ENCODE peak calls at places on chromosomes 6 and 20, in eight cellular contexts. C is OCI-LY7, X is epithelial cell of esophagus, V is ovary, I is GM23338, Q is AG10803, W is colonic mucosa, J is adrenal gland. O is an unnamed sample.

GRCh38 chr6:24125980-24126379 is at the start of gene NRSN1:
- DNase-seq in J (peak), X (peak), C (no peak), V (no peak), W (peak), I (peak), Q (no peak), O (no peak)

GRCh38 chr20:12153616-12154015 is 235.9 kb downstream of the BTBD3 start:
- DNase-seq in J (no peak), X (no peak), Q (peak), W (no peak), V (no peak), I (no peak), C (no peak), O (peak)

GRCh38 chr20:14956026-14956425 is 618.6 kb upstream of the FLRT3 start:
- DNase-seq in V (no peak), J (no peak), W (no peak), X (no peak), C (no peak), I (no peak), Q (no peak), O (no peak)

GRCh38 chr6:163455553-163455952 is 41.0 kb downstream of the QKI start:
- DNase-seq in Q (peak), C (no peak), I (no peak), W (no peak), X (no peak), V (no peak), J (no peak), O (no peak)

GRCh38 chr20:23363257-23363649 is 1.3 kb downstream of the GZF1 start:
- DNase-seq in I (no peak), J (peak), Q (no peak), V (no peak), W (no peak), X (no peak), C (peak), O (no peak)

GRCh38 chr6:159979136-159979874 is 10.4 kb downstream of the IGF2R start:
- DNase-seq in Q (peak), X (peak), I (no peak), J (no peak), V (no peak), C (peak), W (peak), O (peak)

GRCh38 chr20:17542481-17542880 is 11.3 kb upstream of the BFSP1 start:
- DNase-seq in I (no peak), W (no peak), J (no peak), C (no peak), X (no peak), Q (no peak), V (no peak), O (no peak)

GRCh38 chr6:3032986-3033385 is 33.3 kb downstream of the NQO2 start:
- DNase-seq in Q (no peak), C (no peak), X (peak), W (peak), V (no peak), I (no peak), J (no peak), O (peak)

GRCh38 chr20:15196580-15197255 is 859.3 kb upstream of the FLRT3 start:
- DNase-seq in C (no peak), Q (no peak), J (no peak), V (no peak), X (no peak), W (no peak), I (no peak), O (no peak)

GRCh38 chr6:107869871-107870270 is 45.8 kb upstream of the SCML4 start:
- DNase-seq in V (no peak), Q (no peak), W (no peak), X (no peak), C (peak), J (no peak), I (peak), O (no peak)

GRCh38 chr6:107868867-107869611 is 44.9 kb upstream of the SCML4 start:
- DNase-seq in C (no peak), J (no peak), V (no peak), X (no peak), W (no peak), Q (no peak), I (no peak), O (no peak)

GRCh38 chr6:107866606-107867301 is 42.6 kb upstream of the SCML4 start:
- DNase-seq in Q (peak), W (peak), I (peak), V (no peak), C (peak), J (no peak), X (peak), O (peak)

GRCh38 chr6:107864235-107864970 is 40.3 kb upstream of the SCML4 start:
- DNase-seq in J (no peak), X (no peak), Q (no peak), V (no peak), W (no peak), C (no peak), I (peak), O (no peak)

DNA sequence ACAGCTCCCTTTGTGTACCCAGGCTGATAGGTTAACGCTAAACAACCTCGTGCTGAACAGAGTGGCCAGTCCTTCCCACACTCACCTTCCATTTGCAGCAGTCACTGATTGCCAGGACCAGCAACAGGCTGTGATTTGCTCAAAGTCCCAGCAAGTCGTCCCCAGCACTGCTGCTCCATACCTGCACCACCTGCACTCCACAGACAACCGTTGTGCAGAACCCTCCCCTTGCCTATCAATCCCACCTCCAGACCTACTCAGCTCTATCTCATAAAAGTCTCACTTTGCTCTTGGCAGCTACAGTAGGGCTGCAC is 43.1 kb upstream of the SCML4 start:
- DNase-seq in V (no peak), I (peak), W (no peak), X (no peak), Q (no peak), J (no peak), C (no peak), O (no peak)
- TF ChIP-seq CTCF in V (no peak), I (no peak), W (no peak), X (no peak), Q (no peak), J (no peak), C (peak), O (no peak)

DNA sequence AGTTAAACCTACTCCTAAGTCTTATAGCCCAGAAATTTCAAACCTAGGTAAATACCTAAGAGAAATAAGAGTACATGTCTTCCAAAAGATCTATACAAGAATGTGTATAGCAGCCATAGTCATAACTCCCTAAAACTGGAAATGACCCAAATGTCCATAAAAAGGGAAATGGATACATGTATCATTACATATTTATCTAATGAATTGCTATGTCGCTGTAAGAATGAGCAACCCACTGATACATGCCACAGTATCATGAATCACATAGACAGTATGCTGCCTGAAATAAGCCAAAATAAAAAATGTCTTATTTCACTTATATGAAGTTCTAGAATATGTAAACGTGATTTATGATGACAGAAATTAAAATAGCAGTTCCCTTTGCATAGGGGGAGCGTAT is 679.5 kb downstream of the MAFB start:
- DNase-seq in W (no peak), V (no peak), X (peak), Q (peak), I (no peak), C (no peak), J (no peak), O (no peak)
- H3K4me3 ChIP-seq in W (no peak), V (no peak), X (no peak), Q (no peak), I (no peak), C (no peak), J (no peak), O (no peak)

GRCh38 chr6:119148102-119148824 is 69.8 kb upstream of the FAM184A start:
- DNase-seq in W (peak), Q (peak), V (no peak), I (peak), J (peak), X (peak), C (peak), O (peak)
- TF ChIP-seq CTCF in W (peak), Q (peak), V (peak), I (peak), J (peak), X (peak), C (peak), O (peak)

GRCh38 chr6:79463721-79464120 is 73.5 kb downstream of the LCA5 start:
- DNase-seq in W (peak), V (no peak), I (peak), C (no peak), X (peak), J (no peak), Q (no peak), O (no peak)

GRCh38 chr6:79468587-79468986 is 68.6 kb downstream of the LCA5 start:
- DNase-seq in C (no peak), I (no peak), X (no peak), Q (no peak), J (no peak), W (no peak), V (no peak), O (no peak)

GRCh38 chr6:79468116-79468515 is 69.1 kb downstream of the LCA5 start:
- DNase-seq in J (no peak), I (no peak), Q (peak), V (no peak), C (no peak), X (peak), W (no peak), O (peak)

GRCh38 chr6:79467716-79468115 is 69.5 kb downstream of the LCA5 start:
- DNase-seq in C (no peak), W (no peak), Q (no peak), J (no peak), I (peak), X (no peak), V (no peak), O (no peak)

DNA sequence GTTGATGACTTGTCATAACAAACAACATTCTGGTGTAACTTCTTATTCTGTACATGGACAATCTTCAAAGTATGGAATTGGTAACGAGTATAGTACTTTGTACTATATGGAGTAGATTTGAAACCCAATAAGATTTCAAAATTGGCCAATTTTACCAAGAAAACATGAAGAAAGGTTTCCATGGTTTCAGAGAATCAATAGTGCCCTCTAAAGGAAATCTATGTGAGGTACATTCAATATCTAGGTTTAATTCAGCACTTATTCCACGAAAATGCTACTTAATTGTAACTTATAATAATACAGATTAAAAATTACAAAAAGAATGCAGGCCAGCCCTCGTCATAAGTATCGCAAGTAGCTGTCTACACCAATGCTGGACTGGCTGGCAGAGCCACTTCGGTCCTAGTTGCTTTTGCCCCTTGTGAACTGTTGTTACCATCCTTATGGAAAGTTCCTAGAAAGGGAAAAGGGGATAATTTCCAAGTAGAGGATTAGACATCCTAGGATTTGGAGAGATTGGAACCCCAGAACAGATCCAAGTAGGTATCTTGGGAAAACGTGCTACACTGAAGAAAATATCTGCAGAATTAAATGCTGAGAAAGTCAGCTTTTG is 70.9 kb downstream of the LCA5 start:
- DNase-seq in I (peak), X (peak), J (no peak), W (no peak), C (peak), V (no peak), Q (peak), O (peak)
- H3K4me3 ChIP-seq in I (no peak), X (no peak), J (no peak), W (no peak), C (no peak), V (no peak), Q (no peak), O (no peak)

GRCh38 chr6:31922942-31923341 is 4.6 kb upstream of the C2 start:
- DNase-seq in C (peak), X (no peak), Q (no peak), W (no peak), I (peak), J (no peak), V (no peak), O (peak)
- TF ChIP-seq CTCF in C (peak), X (no peak), Q (peak), W (no peak), I (peak), J (no peak), V (no peak), O (peak)

O was measured in fibroblast of pulmonary artery.